ENCODE peak calls at places on chromosome 21, in six cellular contexts. X, P, A, U, C and F are unnamed samples.

GRCh38 chr21:18959817-18960216 is 556.2 kb upstream of the TMPRSS15 start:
- DNase-seq in U (no peak), X (no peak), P (no peak), C (no peak), A (no peak), F (no peak)

GRCh38 chr21:42644223-42645208 is 8.9 kb upstream of the PDE9A start:
- DNase-seq in U (no peak), P (no peak), A (no peak), X (no peak), C (no peak), F (no peak)

GRCh38 chr21:42567181-42567560 is 53.5 kb downstream of the SLC37A1 start:
- DNase-seq in X (no peak), C (no peak), U (no peak), A (no peak), P (no peak), F (no peak)

GRCh38 chr21:21624674-21625073 is 626.5 kb downstream of the NCAM2 start:
- DNase-seq in X (no peak), A (peak), P (no peak), U (no peak), C (no peak), F (no peak)

GRCh38 chr21:42653492-42654061 is at the start of gene PDE9A:
- DNase-seq in U (no peak), C (peak), X (peak), A (no peak), P (no peak), F (no peak)

GRCh38 chr21:38897532-38898421 is 92.0 kb downstream of the ETS2 start:
- DNase-seq in A (no peak), X (no peak), P (no peak), C (no peak), U (no peak), F (no peak)

GRCh38 chr21:33266784-33267135 is 593 bp downstream of the IL10RB start:
- DNase-seq in C (no peak), X (no peak), P (no peak), U (no peak), A (no peak), F (no peak)

GRCh38 chr21:37101384-37101783 is 28.3 kb downstream of the TTC3 start:
- DNase-seq in X (no peak), U (no peak), A (peak), C (no peak), P (no peak), F (no peak)

GRCh38 chr21:42118901-42119300 is 47.8 kb downstream of the UMODL1 start:
- DNase-seq in X (no peak), C (no peak), A (no peak), U (no peak), P (no peak), F (no peak)

GRCh38 chr21:34886554-34887385 is 162.3 kb downstream of the RUNX1 start:
- DNase-seq in U (peak), P (no peak), X (no peak), C (peak), A (no peak), F (no peak)

GRCh38 chr21:45640888-45641479 is 2.5 kb upstream of the PCBP3 start:
- DNase-seq in A (no peak), P (no peak), C (no peak), U (no peak), X (peak), F (no peak)

GRCh38 chr21:45638707-45639106 is 4.8 kb upstream of the PCBP3 start:
- DNase-seq in C (no peak), P (no peak), U (no peak), A (no peak), X (no peak), F (no peak)

GRCh38 chr21:45637883-45638282 is 5.6 kb upstream of the PCBP3 start:
- DNase-seq in P (no peak), U (no peak), C (no peak), X (no peak), A (no peak), F (no peak)

GRCh38 chr21:45640001-45640887 is 3.3 kb upstream of the PCBP3 start:
- DNase-seq in X (no peak), C (no peak), A (no peak), P (no peak), U (no peak), F (no peak)

DNA sequence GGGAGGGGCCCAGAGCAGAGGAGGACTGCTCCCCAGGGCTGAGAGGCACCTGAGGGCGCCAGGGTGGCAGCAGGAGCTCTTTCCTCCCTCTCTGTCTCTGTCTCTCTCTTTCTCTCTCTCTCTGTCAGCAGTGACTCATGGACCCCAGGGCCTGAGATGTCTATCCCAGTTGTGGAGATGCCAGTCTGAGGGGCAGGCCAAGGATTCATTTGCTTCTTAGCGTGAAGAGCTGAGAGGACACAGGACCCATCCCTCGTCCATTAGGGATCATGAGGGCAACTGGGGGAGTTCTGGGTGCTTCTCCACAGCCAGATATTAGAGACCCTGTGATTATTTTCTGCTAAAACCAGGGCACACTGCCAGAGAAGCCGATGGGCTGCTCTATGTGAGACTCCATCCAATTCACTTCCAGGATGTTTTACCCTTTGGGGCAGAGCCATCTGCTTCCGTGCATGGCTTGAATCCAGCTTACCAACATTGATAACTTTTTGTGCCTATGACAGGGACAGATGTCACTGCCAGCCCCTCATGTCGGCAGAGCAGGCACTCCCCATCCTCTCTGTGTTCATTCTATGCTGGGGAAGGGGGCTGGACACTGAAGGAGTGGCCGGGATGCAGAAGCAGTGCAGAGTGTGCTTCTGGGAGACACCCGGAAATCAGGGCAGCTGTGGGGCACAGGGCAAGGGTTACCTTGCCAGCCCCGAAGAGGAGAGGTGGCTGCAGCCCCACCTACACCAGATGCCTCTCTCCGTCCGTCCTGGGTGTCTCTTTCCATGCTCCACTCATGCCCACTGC is 4.1 kb upstream of the PCBP3 start:
- DNase-seq in A (no peak), P (no peak), C (no peak), U (no peak), X (no peak), F (no peak)
- TF ChIP-seq CTCF in A (no peak), P (no peak), C (no peak), U (no peak), X (no peak), F (no peak)

GRCh38 chr21:44817914-44818635 is at the start of gene SUMO3:
- DNase-seq in C (peak), X (peak), A (peak), P (no peak), U (peak), F (peak)
- TF ChIP-seq CTCF in C (no peak), X (no peak), A (peak), P (no peak), U (no peak), F (no peak)

DNA sequence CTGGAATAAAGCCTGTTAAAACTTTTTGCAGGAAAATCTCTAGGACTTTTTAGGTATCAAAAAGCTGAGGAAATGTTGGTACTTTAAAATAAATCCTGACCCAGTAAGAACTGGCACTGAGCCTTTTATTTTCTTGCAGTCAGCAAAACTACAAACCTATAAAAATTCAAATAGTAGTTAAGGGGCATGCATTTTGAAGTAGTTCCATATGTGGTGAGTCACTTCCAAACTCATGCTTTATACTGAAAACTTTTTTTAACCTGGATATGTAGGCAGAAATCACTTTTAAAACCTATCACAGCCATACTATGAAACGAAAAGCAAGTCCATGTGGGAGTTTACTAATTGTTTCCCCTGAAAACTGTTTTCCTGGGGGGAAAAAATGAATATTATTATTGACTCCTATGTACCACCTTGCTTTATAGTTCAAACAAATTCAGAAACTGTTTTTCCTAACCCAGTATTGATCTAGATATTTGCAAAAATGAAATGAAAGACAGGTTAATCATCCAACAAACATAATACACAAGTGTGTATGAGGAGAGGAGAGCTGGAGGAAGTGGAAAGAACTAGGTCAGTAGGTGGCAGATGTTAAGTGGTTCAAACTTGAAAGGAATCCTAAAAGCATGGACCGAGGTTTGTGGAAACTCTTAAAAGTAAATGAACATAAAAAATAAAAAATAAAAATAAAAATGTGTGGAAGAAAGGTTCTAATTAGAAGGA is 30.5 kb downstream of the NRIP1 start:
- DNase-seq in X (no peak), U (no peak), A (peak), C (no peak), P (no peak), F (no peak)
- TF ChIP-seq CTCF in X (no peak), U (no peak), A (no peak), C (no peak), P (no peak), F (no peak)

GRCh38 chr21:25977068-25977611 is 193.4 kb downstream of the APP start:
- DNase-seq in P (no peak), C (no peak), X (no peak), A (no peak), U (no peak), F (no peak)
- TF ChIP-seq CTCF in P (no peak), C (no peak), X (no peak), A (no peak), U (no peak), F (no peak)

DNA sequence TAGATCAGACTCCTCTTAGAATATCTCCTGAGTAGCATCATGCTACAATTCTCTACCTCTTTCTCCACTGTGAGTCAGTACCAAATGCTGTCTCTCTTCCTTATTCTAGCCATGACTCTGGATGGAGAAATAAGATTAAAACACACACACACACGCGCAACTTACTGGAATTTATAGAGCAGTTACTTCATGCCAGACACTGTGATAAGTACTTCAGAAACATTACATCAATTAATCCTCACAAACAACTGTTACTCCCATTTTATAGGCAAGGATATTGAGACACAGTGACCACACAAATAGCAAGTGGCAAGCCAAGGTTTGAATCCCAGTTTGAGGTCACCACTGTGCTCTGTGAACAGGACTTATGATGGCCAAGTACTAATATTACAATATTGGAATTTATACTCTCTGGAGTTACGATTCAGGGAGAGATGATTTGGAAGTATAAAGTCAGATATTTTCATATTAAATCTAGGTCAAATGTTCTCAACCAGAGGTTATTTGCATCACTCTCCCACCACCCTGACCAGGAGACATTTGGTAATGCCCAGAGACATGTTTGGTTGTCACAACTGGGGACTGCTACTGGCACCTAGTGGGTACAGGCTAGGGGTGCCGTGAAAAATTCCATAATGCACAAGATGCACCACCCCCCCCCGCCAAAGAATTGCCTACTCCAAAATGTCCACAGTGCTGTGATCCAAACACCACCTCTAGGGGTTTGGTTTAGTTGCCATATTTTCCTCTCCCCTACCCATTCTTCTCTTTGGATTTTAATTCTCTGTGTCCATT is 221.6 kb downstream of the LTN1 start:
- DNase-seq in C (no peak), U (no peak), X (no peak), A (peak), P (peak), F (no peak)
- TF ChIP-seq CTCF in C (no peak), U (no peak), X (no peak), A (no peak), P (no peak), F (no peak)

GRCh38 chr21:26843912-26844257 is 1.3 kb downstream of the ADAMTS1 start:
- DNase-seq in U (no peak), A (peak), X (no peak), C (no peak), P (no peak), F (no peak)

GRCh38 chr21:26840206-26840605 is 5.0 kb downstream of the ADAMTS1 start:
- DNase-seq in A (no peak), X (no peak), U (no peak), C (no peak), P (no peak), F (no peak)

GRCh38 chr21:26842976-26843911 is 2.0 kb downstream of the ADAMTS1 start:
- DNase-seq in A (peak), X (peak), C (no peak), P (peak), U (no peak), F (peak)

GRCh38 chr21:26842300-26842699 is 2.9 kb downstream of the ADAMTS1 start:
- DNase-seq in A (peak), U (no peak), X (peak), C (no peak), P (no peak), F (no peak)

GRCh38 chr21:26840912-26841311 is 4.3 kb downstream of the ADAMTS1 start:
- DNase-seq in P (no peak), A (peak), U (no peak), X (peak), C (no peak), F (no peak)
- TF ChIP-seq CTCF in P (peak), A (peak), U (no peak), X (peak), C (no peak), F (no peak)

DNA sequence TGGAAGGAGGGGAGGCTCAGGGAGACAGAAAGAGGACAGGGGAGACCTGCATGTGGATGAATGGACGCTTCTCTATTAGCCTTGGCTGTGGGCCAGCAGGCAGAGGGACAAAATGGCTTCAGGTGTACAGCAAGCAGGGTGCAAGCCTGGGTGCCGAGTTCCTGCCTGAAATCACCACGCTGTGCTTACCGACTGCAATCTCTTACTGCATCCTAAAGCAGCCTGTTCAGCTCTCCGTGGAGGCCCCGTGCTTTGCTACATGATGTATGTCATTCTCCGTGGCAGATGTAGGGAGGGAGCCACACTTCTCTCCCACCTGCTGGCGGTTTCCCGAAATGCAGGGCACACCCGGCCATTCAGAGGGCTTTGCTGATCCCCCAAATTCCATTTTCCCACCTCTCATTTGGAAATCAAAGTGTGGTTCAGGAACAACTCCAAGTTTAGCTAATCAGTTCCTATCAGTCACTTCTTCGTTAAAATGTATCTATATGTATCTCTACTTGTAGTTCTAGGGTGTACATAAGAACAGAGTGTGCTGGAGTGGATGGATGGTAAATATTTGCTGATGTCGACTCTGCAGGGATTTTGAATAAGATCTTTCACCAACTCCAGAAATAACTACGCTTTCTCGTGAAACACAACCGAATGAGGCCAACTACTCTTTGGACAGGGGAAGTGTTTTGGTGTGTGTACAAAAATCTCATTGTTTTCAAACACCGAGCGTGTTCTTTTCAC is 122.3 kb upstream of the BACE2 start:
- DNase-seq in C (no peak), A (no peak), X (no peak), P (no peak), U (no peak), F (no peak)
- TF ChIP-seq CTCF in C (no peak), A (peak), X (no peak), P (no peak), U (no peak), F (no peak)

DNA sequence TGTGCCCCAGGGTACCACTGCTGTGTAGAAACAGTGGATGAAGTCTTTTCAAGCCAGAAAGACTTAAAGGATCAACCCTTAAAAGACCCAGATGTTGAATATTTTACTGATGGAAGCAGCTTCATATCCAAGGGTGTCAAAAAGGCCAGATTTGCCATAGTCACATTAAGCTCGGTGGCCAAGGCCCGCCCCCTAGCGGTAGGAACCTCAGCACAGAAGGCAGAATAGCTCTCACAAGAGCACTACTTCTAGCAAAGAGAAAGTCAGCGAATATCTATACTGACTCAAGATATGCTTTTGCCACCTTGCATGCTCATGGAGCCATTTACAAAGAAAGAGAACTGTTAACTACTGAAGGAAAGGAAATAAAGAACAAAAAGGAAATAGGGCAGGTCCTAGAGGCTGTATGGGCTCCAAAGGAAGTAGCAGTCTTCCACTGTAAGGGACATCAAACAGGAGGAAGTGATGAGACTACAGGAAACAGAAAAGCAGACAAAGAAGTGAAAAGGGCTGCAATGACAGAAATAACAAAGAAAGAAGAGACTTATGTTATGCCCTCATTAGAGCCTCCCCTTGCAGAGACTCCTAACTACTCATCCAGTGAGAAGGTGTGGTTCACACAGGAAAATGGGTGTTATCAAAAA is 90.5 kb downstream of the LIPI start:
- DNase-seq in A (peak), P (no peak), U (no peak), X (peak), C (no peak), F (no peak)
- TF ChIP-seq CTCF in A (peak), P (peak), U (no peak), X (peak), C (peak), F (no peak)

DNA sequence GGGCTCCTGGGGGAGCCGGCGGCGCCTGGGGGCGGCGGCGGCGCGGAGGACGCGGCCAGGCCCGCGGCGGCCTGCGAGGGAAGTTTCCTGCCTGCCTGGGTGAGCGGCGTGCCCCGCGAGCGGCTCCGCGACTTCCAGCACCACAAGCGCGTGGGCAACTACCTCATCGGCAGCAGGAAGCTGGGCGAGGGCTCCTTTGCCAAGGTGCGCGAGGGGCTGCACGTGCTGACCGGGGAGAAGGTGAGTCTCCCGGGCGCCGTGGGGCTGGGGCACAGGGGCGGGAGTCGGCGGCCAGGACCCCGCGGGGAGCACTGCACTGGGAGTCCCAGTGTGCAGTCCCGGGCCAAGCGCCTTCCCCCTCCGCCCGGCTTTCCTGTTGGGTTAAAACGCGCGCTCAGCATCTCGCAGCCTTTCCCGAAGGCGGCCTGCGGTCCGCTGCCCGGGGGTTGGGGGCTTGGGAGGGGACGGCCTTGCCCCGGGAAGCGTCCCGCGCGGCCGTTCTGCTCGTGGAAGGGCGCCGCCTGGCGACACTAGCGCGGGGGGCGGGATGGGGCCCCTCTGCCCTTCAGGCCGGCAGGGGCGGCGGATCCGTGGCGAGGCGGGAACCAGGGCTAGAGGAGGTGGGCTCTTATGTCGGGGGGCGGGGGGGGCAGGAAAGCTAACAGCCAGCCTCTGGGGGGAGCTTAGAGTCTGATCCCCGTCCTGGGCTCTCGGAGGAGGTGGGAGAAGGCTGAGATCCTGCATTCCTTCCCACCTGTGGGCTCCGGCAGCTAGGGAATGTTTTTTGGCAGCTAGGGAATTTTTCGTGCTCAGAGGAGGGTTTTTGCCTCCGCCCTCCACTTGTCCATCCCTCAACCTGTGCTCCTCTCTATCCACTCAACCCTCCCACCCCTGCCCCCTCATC is 1.1 kb downstream of the HUNK start:
- DNase-seq in A (no peak), C (no peak), P (no peak), U (peak), X (peak), F (peak)
- TF ChIP-seq CTCF in A (peak), C (peak), P (peak), U (no peak), X (peak), F (no peak)

GRCh38 chr21:17726047-17726446 is 93.1 kb downstream of the C21orf91 start:
- DNase-seq in P (no peak), C (no peak), X (peak), U (no peak), A (peak), F (no peak)
- TF ChIP-seq CTCF in P (peak), C (no peak), X (peak), U (no peak), A (peak), F (no peak)